ENCODE peak calls at places on chromosomes 11 and 22, in seven cellular contexts. I, U, Q, N, G, D and H are unnamed samples.

GRCh38 chr11:90229791-90230190 is 6.9 kb upstream of the CHORDC1 start:
- DNase-seq in I (no peak), U (no peak), Q (no peak), N (no peak), G (no peak), D (no peak), H (no peak)

GRCh38 chr22:45296628-45297297 is 12.0 kb downstream of the UPK3A start:
- DNase-seq in I (no peak), U (no peak), Q (no peak), N (peak; percentile 72), G (no peak), D (no peak), H (no peak)

GRCh38 chr11:17250561-17251350 is 25.8 kb upstream of the NUCB2 start:
- DNase-seq in I (no peak), U (no peak), Q (no peak), N (no peak), G (peak; percentile 71), D (no peak), H (no peak)

GRCh38 chr11:116787436-116787785 is 412 bp downstream of the ZPR1 start:
- DNase-seq in I (no peak), U (no peak), Q (no peak), N (no peak), G (no peak), D (no peak), H (no peak)

GRCh38 chr11:9330387-9331384 is 16.3 kb upstream of the TMEM41B start:
- DNase-seq in I (no peak), U (no peak), Q (no peak), N (no peak), G (peak; percentile 54), D (no peak), H (no peak)

GRCh38 chr22:47544696-47545095 is 782.2 kb downstream of the TBC1D22A start:
- DNase-seq in I (no peak), U (no peak), Q (no peak), N (no peak), G (no peak), D (no peak), H (no peak)

GRCh38 chr22:19679476-19680099 is 34.7 kb upstream of the SEPTIN5 start:
- DNase-seq in I (no peak), U (peak; percentile 26), Q (no peak), N (peak; percentile 58), G (peak; percentile 12), D (no peak), H (peak; percentile 60)

GRCh38 chr22:23207786-23208325 is 27.5 kb downstream of the BCR start:
- DNase-seq in I (no peak), U (no peak), Q (no peak), N (peak; percentile 68), G (no peak), D (no peak), H (no peak)

GRCh38 chr11:47349521-47350095 is 2.9 kb downstream of the MYBPC3 start:
- DNase-seq in I (no peak), U (no peak), Q (no peak), N (no peak), G (no peak), D (no peak), H (no peak)

GRCh38 chr11:119727523-119728081 is 1.4 kb downstream of the NECTIN1 start:
- DNase-seq in I (peak; percentile 37), U (peak; percentile 58), Q (no peak), N (peak; percentile 69), G (no peak), D (peak; percentile 47), H (peak; percentile 63)
- TF ChIP-seq CTCF in I (no peak), U (peak; percentile 47), Q (peak; percentile 30), N (peak; percentile 10), G (peak; percentile 37), D (peak; percentile 40), H (no peak)

GRCh38 chr11:118789501-118790356 is 1.2 kb downstream of the DDX6 start:
- DNase-seq in I (peak; percentile 20), U (no peak), Q (no peak), N (no peak), G (peak; percentile 34), D (peak; percentile 65), H (no peak)
- TF ChIP-seq CTCF in I (no peak), U (no peak), Q (no peak), N (no peak), G (peak; percentile 4), D (no peak), H (no peak)

GRCh38 chr22:25177226-25177625 is 22.4 kb upstream of the CRYBB3 start:
- DNase-seq in I (no peak), U (no peak), Q (no peak), N (no peak), G (no peak), D (no peak), H (no peak)
- TF ChIP-seq CTCF in I (no peak), U (no peak), Q (no peak), N (no peak), G (no peak), D (no peak), H (no peak)

GRCh38 chr11:32006799-32007388 is 84.0 kb upstream of the RCN1 start:
- DNase-seq in I (no peak), U (peak; percentile 16), Q (no peak), N (no peak), G (peak; percentile 60), D (peak; percentile 54), H (peak; percentile 33)
- TF ChIP-seq CTCF in I (no peak), U (peak; percentile 81), Q (no peak), N (peak; percentile 29), G (peak; percentile 76), D (peak; percentile 75), H (peak; percentile 70)